ENCODE peak calls at places on chromosomes 1 and 21, in four cellular contexts. F is WTC11, G is GM12878, R is HepG2. Q is an unnamed sample.

GRCh38 chr1:110188116-110188618 is 21.9 kb upstream of the KCNC4 start:
- DNase-seq in F (no peak), G (no peak), R (no peak), Q (no peak)

GRCh38 chr1:198641506-198641905 is 2.7 kb downstream of the PTPRC start:
- DNase-seq in R (no peak), F (no peak), G (no peak), Q (no peak)

GRCh38 chr1:107277022-107277421 is 136.2 kb downstream of the NTNG1 start:
- DNase-seq in R (peak; percentile 46), G (no peak), F (peak; percentile 46), Q (no peak)

GRCh38 chr1:109478806-109479205 is 4.9 kb upstream of the ATXN7L2 start:
- DNase-seq in F (peak; percentile 67), R (no peak), G (no peak), Q (peak; percentile 55)

GRCh38 chr1:10940838-10941237 is 71.6 kb upstream of the TARDBP start:
- DNase-seq in R (no peak), F (no peak), G (no peak), Q (no peak)

GRCh38 chr1:171286032-171286705 is 27.8 kb upstream of the FMO4 start:
- DNase-seq in G (no peak), F (no peak), R (no peak), Q (no peak)

GRCh38 chr1:247741756-247742155 is 3.3 kb downstream of the OR14K1 start:
- DNase-seq in R (no peak), G (no peak), F (no peak), Q (no peak)

GRCh38 chr1:52164604-52165003 is 22.7 kb downstream of the ZFYVE9 start:
- DNase-seq in R (no peak), F (no peak), G (no peak), Q (no peak)

GRCh38 chr1:10889628-10890353 is 93.3 kb upstream of the CASZ1 start:
- DNase-seq in F (no peak), G (no peak), R (no peak), Q (no peak)

GRCh38 chr21:34913786-34914185 is 135.3 kb downstream of the RUNX1 start:
- DNase-seq in G (no peak), R (no peak), F (no peak), Q (no peak)

GRCh38 chr1:109783436-109783835 is 19.7 kb upstream of the EPS8L3 start:
- DNase-seq in R (no peak), F (no peak), G (no peak), Q (no peak)

GRCh38 chr1:89965203-89965900 is 29.6 kb upstream of the ZNF326 start:
- DNase-seq in F (no peak), R (no peak), G (no peak), Q (no peak)

GRCh38 chr21:44695641-44696040 is 1.3 kb upstream of the KRTAP10-12 start:
- DNase-seq in G (no peak), R (no peak), F (no peak), Q (no peak)

GRCh38 chr1:31977361-31978131 is 36.1 kb upstream of the KHDRBS1 start:
- DNase-seq in G (no peak), F (peak; percentile 67), R (peak; percentile 41), Q (peak; percentile 79)

GRCh38 chr1:17891205-17892110 is 136.3 kb downstream of the ACTL8 start:
- DNase-seq in F (no peak), R (no peak), G (no peak), Q (no peak)

GRCh38 chr1:30672661-30673060 is 50.7 kb downstream of the MATN1 start:
- DNase-seq in G (no peak), R (no peak), F (no peak), Q (no peak)

GRCh38 chr1:219071209-219071608 is 102.5 kb upstream of the LYPLAL1 start:
- DNase-seq in F (no peak), G (no peak), R (no peak), Q (no peak)

GRCh38 chr1:109096110-109096509 is 5.5 kb downstream of the TMEM167B start:
- DNase-seq in F (no peak), G (no peak), R (no peak), Q (no peak)

GRCh38 chr1:211908951-211909350 is 78.4 kb upstream of the LPGAT1 start:
- DNase-seq in F (no peak), R (no peak), G (no peak), Q (no peak)

GRCh38 chr1:107965112-107965991 is at the start of gene VAV3:
- DNase-seq in F (peak; percentile 86), R (peak; percentile 50), G (no peak), Q (no peak)

GRCh38 chr21:29626787-29627470 is 312.9 kb downstream of the GRIK1 start:
- DNase-seq in G (no peak), R (no peak), F (no peak), Q (no peak)

GRCh38 chr1:215887618-215888017 is 320.5 kb downstream of the KCTD3 start:
- DNase-seq in G (no peak), R (no peak), F (no peak), Q (no peak)

GRCh38 chr1:234662148-234662547 is 52.2 kb upstream of the IRF2BP2 start:
- DNase-seq in R (peak; percentile 50), G (no peak), F (no peak), Q (no peak)

GRCh38 chr1:27872802-27873665 is 690 bp downstream of the THEMIS2 start:
- DNase-seq in F (peak; percentile 40), R (no peak), G (no peak), Q (peak; percentile 42)

GRCh38 chr1:53025034-53025777 is 36.8 kb upstream of the PODN start:
- DNase-seq in R (peak; percentile 90), F (no peak), G (no peak), Q (no peak)

GRCh38 chr1:65429078-65429477 is 8.6 kb downstream of the LEPR start:
- DNase-seq in R (no peak), F (no peak), G (no peak), Q (peak; percentile 40)

GRCh38 chr1:65423884-65424655 is 3.6 kb downstream of the LEPR start:
- DNase-seq in R (no peak), F (no peak), G (peak; percentile 40), Q (peak; percentile 32)

GRCh38 chr1:65422241-65423203 is 2.1 kb downstream of the LEPR start:
- DNase-seq in G (no peak), R (no peak), F (no peak), Q (peak; percentile 20)

GRCh38 chr1:65429806-65430205 is 9.3 kb downstream of the LEPR start:
- DNase-seq in F (no peak), R (no peak), G (no peak), Q (no peak)

GRCh38 chr1:65425697-65426096 is 5.2 kb downstream of the LEPR start:
- DNase-seq in R (peak; percentile 82), G (no peak), F (no peak), Q (no peak)
- TF ChIP-seq ETV6 in R (no peak), G (no peak), F (no peak), Q (no peak)

DNA sequence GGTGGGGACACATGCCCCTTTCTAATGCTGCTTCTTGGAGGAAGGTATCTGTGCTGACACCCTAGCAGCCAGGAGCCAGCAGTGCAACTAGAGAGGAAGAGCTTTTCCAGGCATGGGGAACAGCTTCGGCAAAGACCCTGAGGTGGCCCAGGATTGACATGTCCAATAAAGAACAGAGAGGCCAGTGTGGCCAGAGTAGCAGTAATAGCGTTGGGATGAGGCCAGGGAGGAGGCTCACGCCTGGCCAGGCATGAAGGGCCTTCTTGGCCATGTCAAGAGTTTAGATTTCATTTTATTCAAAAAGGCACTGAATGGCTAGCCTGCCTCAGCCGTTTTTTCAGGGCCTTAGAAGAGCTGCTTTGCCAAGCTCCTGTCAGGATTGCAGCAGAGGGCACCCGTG is 16.3 kb upstream of the ADAMTSL4 start:
- DNase-seq in F (no peak), G (no peak), R (no peak), Q (no peak)
- TF ChIP-seq ETV6 in F (no peak), G (no peak), R (no peak), Q (no peak)

GRCh38 chr1:22048351-22049192 is 3.9 kb upstream of the CDC42 start:
- DNase-seq in R (peak; percentile 85), F (no peak), G (peak; percentile 75), Q (peak; percentile 94)
- TF ChIP-seq ETV6 in R (no peak), F (no peak), G (no peak), Q (no peak)

DNA sequence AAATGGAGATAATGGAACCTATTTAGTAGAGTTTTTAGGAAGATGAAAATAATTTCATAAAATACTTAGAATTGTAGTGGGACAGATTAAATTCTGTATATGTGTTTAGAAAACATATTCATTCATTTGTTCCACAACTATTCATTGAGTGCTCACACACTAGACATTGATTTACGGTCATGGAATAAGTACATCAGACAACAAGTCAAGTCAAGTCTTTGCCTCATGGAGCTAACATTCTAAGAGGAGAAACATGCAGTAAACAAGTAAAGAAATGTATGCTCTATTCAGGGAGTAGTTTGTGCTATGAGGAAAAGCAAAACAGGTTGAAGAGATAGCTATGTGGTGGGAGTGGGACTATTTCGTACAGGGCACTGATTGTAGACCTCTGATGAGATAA is 9.0 kb downstream of the BTBD19 start:
- DNase-seq in F (no peak), R (no peak), G (no peak), Q (no peak)
- TF ChIP-seq ETV6 in F (no peak), R (no peak), G (no peak), Q (no peak)

GRCh38 chr1:63190171-63190570 is 132.2 kb upstream of the FOXD3 start:
- DNase-seq in R (no peak), F (no peak), G (no peak), Q (no peak)

GRCh38 chr1:63189677-63190076 is 132.7 kb upstream of the FOXD3 start:
- DNase-seq in F (peak; percentile 52), R (no peak), G (no peak), Q (no peak)
- TF ChIP-seq ETV6 in F (no peak), R (no peak), G (no peak), Q (no peak)

GRCh38 chr1:224884428-224884827 is 45.0 kb upstream of the DNAH14 start:
- DNase-seq in R (no peak), G (no peak), F (no peak), Q (no peak)
- TF ChIP-seq ETV6 in R (no peak), G (no peak), F (no peak), Q (no peak)

GRCh38 chr1:25206201-25206600 is 26.1 kb downstream of the SYF2 start:
- DNase-seq in F (no peak), G (no peak), R (no peak), Q (no peak)

GRCh38 chr1:25208127-25208526 is 24.2 kb downstream of the SYF2 start:
- DNase-seq in R (no peak), G (no peak), F (no peak), Q (no peak)

GRCh38 chr1:25210728-25211127 is 21.6 kb downstream of the SYF2 start:
- DNase-seq in F (no peak), R (no peak), G (no peak), Q (no peak)

GRCh38 chr1:25204797-25205441 is 27.4 kb downstream of the SYF2 start:
- DNase-seq in R (peak; percentile 66), F (no peak), G (no peak), Q (peak; percentile 72)

DNA sequence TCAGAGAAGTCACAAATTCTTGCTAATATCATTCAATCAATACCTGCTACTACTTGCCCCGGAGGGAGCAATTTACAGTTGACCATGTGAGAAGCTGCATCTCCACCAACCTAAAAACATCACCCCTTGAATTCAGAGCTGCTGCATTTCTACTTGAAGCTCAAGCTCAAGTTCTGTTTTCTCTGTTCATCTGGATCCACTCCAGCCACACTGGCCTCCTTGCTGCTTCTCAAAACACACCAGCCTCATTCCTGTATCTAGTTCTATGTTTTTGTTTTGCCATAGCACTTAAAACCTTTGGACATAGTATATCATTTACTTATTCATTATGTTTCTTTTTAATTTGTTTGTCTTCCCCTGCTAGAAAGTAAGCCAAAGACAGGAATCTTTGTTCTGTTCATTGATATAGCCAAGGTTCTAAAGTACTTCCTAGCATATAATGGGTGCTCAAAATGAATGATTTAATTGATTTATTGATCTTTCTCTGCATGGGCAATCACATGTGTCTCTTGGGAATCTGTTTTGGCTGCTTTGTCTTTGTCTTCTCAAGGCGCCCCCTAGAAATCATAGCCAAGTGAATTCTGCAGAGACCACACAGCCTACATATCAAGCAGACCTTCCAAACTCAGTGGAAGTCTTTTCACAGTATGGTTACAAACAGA is 23.6 kb downstream of the SYF2 start:
- DNase-seq in R (no peak), F (no peak), G (no peak), Q (no peak)
- TF ChIP-seq ETV6 in R (no peak), F (no peak), G (no peak), Q (no peak)